ENCODE peak calls at places on chromosome 15, in seven cellular contexts. J is WTC11, N is K562, V is HEK293T, E is HepG2, Q is H1, B is GM12878. A is an unnamed sample.

GRCh38 chr15:62066663-62067447 is at the start of gene C2CD4A:
- DNase-seq in Q (peak; percentile 67), B (no peak), E (peak; percentile 88), V (peak; percentile 28), J (peak; percentile 88), N (no peak), A (peak; percentile 70)

GRCh38 chr15:32993285-32993684 is 201.2 kb downstream of the FMN1 start:
- DNase-seq in B (no peak), E (no peak), V (peak; percentile 7), Q (no peak), N (no peak), J (no peak), A (no peak)

GRCh38 chr15:57731543-57732103 is 25.1 kb downstream of the POLR2M start:
- DNase-seq in N (no peak), B (no peak), E (no peak), V (no peak), J (no peak), Q (no peak), A (no peak)

GRCh38 chr15:67779160-67780111 is 45.9 kb upstream of the SKOR1 start:
- DNase-seq in B (no peak), Q (no peak), J (no peak), E (no peak), V (no peak), N (peak; percentile 44), A (no peak)

GRCh38 chr15:58224068-58224467 is 85.9 kb downstream of the AQP9 start:
- DNase-seq in J (no peak), E (no peak), Q (no peak), N (no peak), V (no peak), B (no peak), A (no peak)

GRCh38 chr15:70098461-70099166 is 897 bp upstream of the TLE3 start:
- DNase-seq in V (no peak), N (no peak), E (peak; percentile 86), Q (no peak), J (peak; percentile 54), B (no peak), A (peak; percentile 27)

GRCh38 chr15:101407439-101407838 is 82.1 kb downstream of the PCSK6 start:
- DNase-seq in J (no peak), V (no peak), B (peak; percentile 15), Q (no peak), N (no peak), E (no peak), A (no peak)

GRCh38 chr15:77063249-77063648 is 7.7 kb downstream of the TSPAN3 start:
- DNase-seq in N (no peak), E (no peak), V (no peak), J (no peak), Q (no peak), B (no peak), A (no peak)

GRCh38 chr15:59993950-59994401 is 10.1 kb upstream of the FOXB1 start:
- DNase-seq in N (no peak), J (peak; percentile 77), V (no peak), Q (no peak), E (no peak), B (no peak), A (no peak)

GRCh38 chr15:25175033-25175788 is 220.4 kb downstream of the SNRPN start:
- DNase-seq in E (no peak), Q (no peak), V (no peak), N (no peak), J (peak; percentile 3), B (no peak), A (no peak)

GRCh38 chr15:98776607-98777281 is 128.4 kb downstream of the IGF1R start:
- DNase-seq in J (no peak), B (peak; percentile 67), Q (no peak), N (peak; percentile 31), E (peak; percentile 78), V (peak; percentile 54), A (no peak)

GRCh38 chr15:63344737-63345390 is 36.8 kb downstream of the CA12 start:
- DNase-seq in V (no peak), Q (no peak), J (no peak), B (no peak), N (peak; percentile 41), E (no peak), A (no peak)

GRCh38 chr15:68674975-68675374 is 96.2 kb downstream of the CORO2B start:
- DNase-seq in Q (no peak), B (peak; percentile 4), N (no peak), E (no peak), J (no peak), V (no peak), A (no peak)

GRCh38 chr15:78203346-78204225 is 30.8 kb downstream of the ACSBG1 start:
- DNase-seq in E (no peak), J (no peak), B (no peak), Q (no peak), V (no peak), N (no peak), A (no peak)

GRCh38 chr15:45631831-45632230 is 3.0 kb upstream of the SQOR start:
- DNase-seq in E (no peak), Q (no peak), N (no peak), V (no peak), B (no peak), J (no peak), A (no peak)

GRCh38 chr15:45637552-45638033 is 2.8 kb downstream of the SQOR start:
- DNase-seq in B (peak; percentile 85), E (peak; percentile 80), N (no peak), Q (no peak), V (no peak), J (no peak), A (no peak)

GRCh38 chr15:45635763-45636292 is 999 bp downstream of the SQOR start:
- DNase-seq in V (no peak), J (no peak), B (no peak), E (no peak), N (no peak), Q (no peak), A (no peak)

GRCh38 chr15:45634442-45635190 is at the start of gene SQOR:
- DNase-seq in V (no peak), J (peak; percentile 65), N (peak; percentile 15), Q (no peak), B (peak; percentile 59), E (peak; percentile 68), A (peak; percentile 73)

DNA sequence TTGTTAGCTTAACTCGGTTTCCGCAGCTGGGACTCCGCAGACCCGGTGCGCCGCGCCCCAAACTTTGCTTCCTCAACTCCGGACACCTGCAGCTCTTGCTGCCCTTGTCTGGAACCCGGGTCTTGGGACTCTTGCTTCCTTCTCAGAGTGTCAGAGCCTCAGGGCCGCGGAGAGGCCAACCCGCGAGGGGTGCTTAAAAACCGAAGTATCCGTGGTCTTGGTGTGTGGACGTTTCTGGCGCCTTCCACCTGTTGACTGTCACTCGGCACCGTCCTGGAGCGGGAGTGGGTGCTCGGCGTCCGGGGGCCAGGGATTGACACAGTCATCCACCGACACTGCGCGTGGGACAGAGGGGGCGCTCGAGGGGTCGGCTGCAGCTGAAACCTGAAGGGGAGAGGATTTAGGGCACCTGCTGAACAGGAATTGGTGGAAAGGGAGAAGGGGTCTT is 386 bp downstream of the SQOR start:
- DNase-seq in Q (no peak), J (peak; percentile 64), B (no peak), E (peak; percentile 41), V (peak; percentile 11), N (no peak), A (no peak)
- TF ChIP-seq SP1 in Q (no peak), J (no peak), B (no peak), E (no peak), V (no peak), N (no peak), A (no peak)

GRCh38 chr15:37397266-37398022 is 297.1 kb upstream of the MEIS2 start:
- DNase-seq in B (no peak), V (no peak), N (no peak), E (no peak), Q (no peak), J (no peak), A (no peak)

GRCh38 chr15:37395100-37395468 is 294.7 kb upstream of the MEIS2 start:
- DNase-seq in Q (no peak), N (no peak), E (no peak), J (no peak), B (no peak), V (no peak), A (no peak)

DNA sequence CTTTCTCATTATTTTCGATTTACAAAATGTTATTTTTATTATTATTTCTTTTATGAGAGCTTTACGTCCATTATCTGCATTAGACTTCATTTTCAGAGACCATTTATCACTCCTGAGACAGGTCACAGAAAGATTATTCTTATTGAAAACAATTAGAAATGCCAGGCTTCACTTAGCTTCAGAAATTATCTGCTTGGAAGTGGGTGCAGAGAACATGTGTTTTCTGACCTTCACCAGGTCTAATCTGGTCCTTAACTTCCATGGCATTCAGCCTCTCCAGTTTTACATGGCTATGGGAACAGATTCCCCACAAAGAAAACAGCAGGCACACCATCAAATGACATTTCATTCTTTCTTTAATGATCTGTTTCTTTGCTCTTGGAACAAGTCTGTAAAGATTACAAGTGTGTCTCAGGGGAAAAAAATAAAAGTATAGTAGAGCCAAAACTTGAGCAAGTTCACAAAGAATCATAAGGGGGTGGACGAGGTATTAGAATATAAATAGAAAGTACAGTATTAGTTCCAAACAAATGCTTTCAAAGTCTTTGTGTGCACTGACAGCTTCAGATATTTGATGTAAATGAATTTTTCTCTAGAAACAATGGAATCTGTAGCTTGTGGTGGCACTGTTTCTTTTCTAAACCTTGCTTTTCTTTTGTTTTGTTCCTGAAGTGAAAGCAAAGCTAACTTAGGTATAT is 294.2 kb upstream of the MEIS2 start:
- DNase-seq in E (no peak), N (no peak), V (no peak), B (no peak), J (no peak), Q (no peak), A (no peak)
- TF ChIP-seq SP1 in E (no peak), N (no peak), V (no peak), B (no peak), J (no peak), Q (no peak), A (no peak)

DNA sequence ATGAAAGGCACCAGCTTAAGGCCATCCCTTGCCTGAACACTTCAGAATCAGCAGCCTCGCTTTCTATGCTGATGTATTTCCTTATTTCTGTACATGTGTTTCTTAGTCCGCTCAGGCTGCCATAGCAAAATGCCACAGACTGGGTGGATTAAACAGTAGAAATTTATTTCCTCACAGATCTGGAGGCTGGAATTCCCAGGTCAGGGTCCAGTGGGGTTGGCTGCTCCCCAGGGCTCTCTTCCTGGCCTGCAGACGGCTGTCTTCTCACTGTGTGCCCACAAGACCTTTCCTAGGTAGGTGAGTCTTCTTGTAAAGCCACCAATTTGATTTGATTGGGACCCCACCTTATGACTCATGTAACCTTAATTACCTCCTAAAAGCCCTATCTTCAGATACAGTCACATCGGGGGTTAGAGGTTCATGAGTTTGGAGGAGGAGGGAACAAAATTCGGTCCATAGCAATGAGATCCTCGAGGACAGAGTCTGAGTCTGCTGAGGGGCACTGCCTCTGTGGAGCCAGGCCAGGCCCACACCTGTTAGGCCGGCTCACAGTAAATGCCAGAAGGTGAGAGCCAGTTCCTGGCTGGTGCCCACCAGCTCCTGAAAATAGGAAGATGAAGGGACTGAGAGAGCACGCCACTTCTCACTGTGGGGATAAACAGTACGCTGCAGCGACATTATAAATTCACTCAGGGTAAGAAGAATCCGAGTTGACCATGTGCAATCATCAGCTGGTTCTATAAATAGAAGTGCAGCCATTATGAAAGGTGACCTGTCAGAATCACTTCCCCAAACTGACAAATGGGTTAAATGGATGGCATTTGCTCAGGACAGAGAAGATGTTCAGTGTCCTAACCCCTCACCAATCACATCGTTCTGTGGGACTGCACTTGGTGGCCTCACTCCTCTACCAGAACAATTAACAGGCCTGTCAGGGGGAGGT is 41.1 kb downstream of the CTXND1 start:
- DNase-seq in N (no peak), E (no peak), V (no peak), Q (no peak), J (no peak), B (no peak), A (no peak)
- TF ChIP-seq SP1 in N (no peak), E (no peak), V (no peak), Q (no peak), J (no peak), B (no peak), A (no peak)

GRCh38 chr15:53216036-53216435 is 425.9 kb upstream of the ONECUT1 start:
- DNase-seq in B (no peak), Q (no peak), J (no peak), E (no peak), V (no peak), N (no peak), A (no peak)
- TF ChIP-seq SP1 in B (no peak), Q (no peak), J (no peak), E (no peak), V (no peak), N (no peak), A (no peak)